ENCODE peak calls at places on chromosomes 7 and 10, in eight cellular contexts. V is CD8-positive, alpha-beta T cell; D is pancreas; C is GM23338; W is left ventricle myocardium inferior; X is HCT116; G is cardiac muscle cell; L is stomach. T is an unnamed sample.

GRCh38 chr10:132401396-132402168 is 4.6 kb downstream of the PWWP2B start:
- DNase-seq in V (no peak), D (peak), C (no peak), W (peak), X (no peak), G (no peak), L (peak), T (no peak)

GRCh38 chr10:71028066-71028465 is 139.7 kb upstream of the PCBD1 start:
- DNase-seq in V (no peak), D (no peak), C (no peak), W (no peak), X (no peak), G (no peak), L (no peak), T (no peak)

GRCh38 chr7:73879977-73880681 is 19.2 kb downstream of the TMEM270 start:
- DNase-seq in V (no peak), D (no peak), C (no peak), W (peak), X (no peak), G (peak), L (peak), T (no peak)

GRCh38 chr10:58952162-58952561 is 224.3 kb upstream of the PHYHIPL start:
- DNase-seq in V (no peak), D (no peak), C (no peak), W (no peak), X (no peak), G (peak), L (no peak), T (no peak)

GRCh38 chr10:69239816-69240434 is 19.8 kb downstream of the HKDC1 start:
- DNase-seq in V (no peak), D (no peak), C (no peak), W (no peak), X (no peak), G (peak), L (no peak), T (no peak)

GRCh38 chr7:80330434-80330833 is 181.4 kb downstream of the GNAT3 start:
- DNase-seq in V (no peak), D (no peak), C (no peak), W (no peak), X (no peak), G (peak), L (no peak), T (no peak)

GRCh38 chr10:108104697-108105096 is 940.2 kb upstream of the SORCS1 start:
- DNase-seq in V (no peak), D (no peak), C (no peak), W (no peak), X (no peak), G (no peak), L (no peak), T (no peak)

GRCh38 chr7:100884741-100885439 is 4.6 kb downstream of the UFSP1 start:
- DNase-seq in V (no peak), D (no peak), C (no peak), W (no peak), X (no peak), G (no peak), L (no peak), T (no peak)

GRCh38 chr10:23343591-23344225 is 889 bp downstream of the C10orf67 start:
- DNase-seq in V (no peak), D (peak), C (peak), W (peak), X (no peak), G (peak), L (peak), T (no peak)

GRCh38 chr10:75860009-75860408 is 428.6 kb downstream of the LRMDA start:
- DNase-seq in V (no peak), D (no peak), C (no peak), W (no peak), X (no peak), G (no peak), L (no peak), T (no peak)

GRCh38 chr10:76119515-76119914 is 688.1 kb downstream of the LRMDA start:
- DNase-seq in V (no peak), D (no peak), C (no peak), W (no peak), X (no peak), G (peak), L (no peak), T (no peak)

GRCh38 chr7:92682324-92682723 is 92.1 kb upstream of the FAM133B start:
- DNase-seq in V (no peak), D (no peak), C (no peak), W (no peak), X (no peak), G (no peak), L (no peak), T (no peak)

GRCh38 chr7:8082762-8083161 is 114.2 kb downstream of the GLCCI1 start:
- DNase-seq in V (no peak), D (no peak), C (no peak), W (no peak), X (no peak), G (no peak), L (no peak), T (no peak)

GRCh38 chr7:146956323-146956722 is 839.7 kb downstream of the CNTNAP2 start:
- DNase-seq in V (no peak), D (no peak), C (no peak), W (no peak), X (no peak), G (peak), L (no peak), T (no peak)

GRCh38 chr10:70540089-70540788 is 61.7 kb downstream of the PALD1 start:
- DNase-seq in V (no peak), D (no peak), C (peak), W (no peak), X (no peak), G (peak), L (no peak), T (no peak)

GRCh38 chr10:117944676-117945447 is 101.9 kb downstream of the RAB11FIP2 start:
- DNase-seq in V (no peak), D (no peak), C (no peak), W (no peak), X (no peak), G (no peak), L (no peak), T (no peak)

GRCh38 chr10:117950408-117950807 is 96.3 kb downstream of the RAB11FIP2 start:
- DNase-seq in V (no peak), D (no peak), C (no peak), W (no peak), X (no peak), G (no peak), L (no peak), T (peak)

GRCh38 chr10:117945651-117946050 is 101.1 kb downstream of the RAB11FIP2 start:
- DNase-seq in V (no peak), D (no peak), C (no peak), W (no peak), X (no peak), G (no peak), L (no peak), T (no peak)

GRCh38 chr10:117946525-117947070 is 100.1 kb downstream of the RAB11FIP2 start:
- DNase-seq in V (no peak), D (no peak), C (no peak), W (no peak), X (peak), G (no peak), L (no peak), T (peak)

DNA sequence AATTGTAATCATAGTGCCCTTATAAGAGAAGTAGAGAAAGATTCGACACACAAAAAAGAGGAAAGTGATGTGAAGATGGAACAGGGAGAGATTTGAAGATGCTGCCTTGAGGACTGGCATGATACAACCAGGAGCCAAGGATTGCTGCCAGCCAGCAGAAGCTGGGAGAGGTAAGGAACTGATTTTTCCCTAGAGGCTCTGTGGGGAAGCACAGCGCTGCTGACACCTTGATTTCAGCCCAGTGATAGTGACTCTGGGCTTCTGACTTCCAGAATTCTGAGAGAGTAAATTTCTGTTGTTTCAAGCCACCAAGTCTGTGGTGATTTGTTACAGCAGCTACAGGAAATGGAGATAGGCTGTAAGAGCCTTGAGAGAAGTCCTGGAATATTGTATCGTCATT is 98.2 kb downstream of the RAB11FIP2 start:
- DNase-seq in V (no peak), D (no peak), C (peak), W (no peak), X (no peak), G (no peak), L (no peak), T (no peak)
- TF ChIP-seq CTCF in V (no peak), D (no peak), C (peak), W (no peak), X (peak), G (no peak), L (no peak), T (no peak)

GRCh38 chr7:16086743-16087142 is 334.6 kb downstream of the CRPPA start:
- DNase-seq in V (no peak), D (no peak), C (no peak), W (no peak), X (no peak), G (no peak), L (no peak), T (no peak)

GRCh38 chr7:16084875-16085274 is 336.5 kb downstream of the CRPPA start:
- DNase-seq in V (no peak), D (no peak), C (no peak), W (no peak), X (no peak), G (no peak), L (no peak), T (no peak)

GRCh38 chr7:16080131-16080530 is 341.2 kb downstream of the CRPPA start:
- DNase-seq in V (no peak), D (no peak), C (no peak), W (no peak), X (no peak), G (peak), L (no peak), T (no peak)

GRCh38 chr7:16083931-16084330 is 337.4 kb downstream of the CRPPA start:
- DNase-seq in V (no peak), D (no peak), C (peak), W (no peak), X (peak), G (peak), L (no peak), T (no peak)

DNA sequence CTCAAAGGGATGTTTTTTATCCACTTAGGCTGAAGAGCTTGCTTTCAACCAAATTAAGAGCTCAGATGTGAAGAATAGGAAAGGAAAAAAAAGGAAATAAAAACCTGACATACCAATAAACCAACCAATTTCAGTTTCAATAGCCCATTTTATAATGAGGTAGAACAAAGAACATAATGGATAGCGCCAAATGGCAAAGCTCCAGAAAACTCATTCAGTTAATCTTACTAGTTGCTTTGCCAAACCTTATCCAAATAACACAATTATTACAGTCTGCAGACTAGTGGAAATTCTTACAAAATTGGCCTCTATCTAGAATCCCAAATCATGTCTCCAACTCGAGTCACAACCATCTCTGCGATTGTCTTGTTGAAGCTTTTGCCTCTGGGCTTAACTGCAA is 337.0 kb downstream of the CRPPA start:
- DNase-seq in V (no peak), D (no peak), C (no peak), W (no peak), X (no peak), G (peak), L (no peak), T (no peak)
- H3K4me3 ChIP-seq in V (no peak), D (no peak), C (no peak), W (no peak), X (no peak), G (no peak), L (no peak), T (no peak)

GRCh38 chr7:44286182-44286617 is 39.2 kb downstream of the CAMK2B start:
- DNase-seq in V (no peak), D (peak), C (peak), W (peak), X (no peak), G (no peak), L (peak), T (no peak)
- TF ChIP-seq CTCF in V (no peak), D (no peak), C (peak), W (peak), X (no peak), G (no peak), L (no peak), T (no peak)

DNA sequence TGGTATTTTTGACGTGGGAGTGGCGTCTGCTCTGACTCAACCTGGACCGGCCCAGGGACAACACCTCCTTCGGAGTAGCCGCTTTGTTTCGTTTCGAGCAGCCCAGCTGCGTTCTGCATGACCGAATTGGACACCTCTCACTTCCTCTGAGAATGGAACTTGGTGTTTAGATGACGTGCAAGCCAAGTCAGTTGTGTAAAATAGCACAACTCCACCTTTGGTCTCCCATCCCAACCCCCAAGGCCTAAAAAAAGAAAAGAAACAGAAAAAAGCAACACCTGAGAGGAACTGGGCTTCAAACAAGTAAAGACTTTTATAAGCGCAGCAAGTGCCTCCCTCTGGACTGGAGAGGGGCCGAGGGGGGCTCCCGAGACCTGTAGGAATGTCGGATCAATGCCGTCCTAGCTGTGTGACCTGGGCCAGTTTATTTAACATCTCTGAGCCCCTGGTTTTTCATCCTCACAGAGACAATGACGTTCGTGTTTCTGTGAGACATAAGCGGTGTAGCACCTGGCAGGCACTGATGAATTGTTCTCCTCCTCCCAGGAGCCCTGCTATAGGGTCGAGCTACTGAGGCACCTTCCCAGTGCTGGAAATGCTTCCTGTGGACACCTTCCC is 52.0 kb upstream of the SMNDC1 start:
- DNase-seq in V (peak), D (no peak), C (no peak), W (no peak), X (peak), G (peak), L (peak), T (no peak)
- H3K4me3 ChIP-seq in V (no peak), D (no peak), C (no peak), W (peak), X (peak), G (no peak), L (no peak), T (no peak)

GRCh38 chr10:331186-331585 is 195.9 kb downstream of the ZMYND11 start:
- DNase-seq in V (no peak), D (no peak), C (no peak), W (no peak), X (no peak), G (no peak), L (no peak), T (no peak)

GRCh38 chr10:326894-327635 is 191.8 kb downstream of the ZMYND11 start:
- DNase-seq in V (no peak), D (no peak), C (no peak), W (no peak), X (no peak), G (no peak), L (no peak), T (no peak)

GRCh38 chr10:326350-326749 is 191.1 kb downstream of the ZMYND11 start:
- DNase-seq in V (no peak), D (no peak), C (no peak), W (no peak), X (no peak), G (no peak), L (no peak), T (no peak)

GRCh38 chr10:327889-328809 is 192.9 kb downstream of the ZMYND11 start:
- DNase-seq in V (no peak), D (peak), C (no peak), W (no peak), X (no peak), G (no peak), L (no peak), T (no peak)

DNA sequence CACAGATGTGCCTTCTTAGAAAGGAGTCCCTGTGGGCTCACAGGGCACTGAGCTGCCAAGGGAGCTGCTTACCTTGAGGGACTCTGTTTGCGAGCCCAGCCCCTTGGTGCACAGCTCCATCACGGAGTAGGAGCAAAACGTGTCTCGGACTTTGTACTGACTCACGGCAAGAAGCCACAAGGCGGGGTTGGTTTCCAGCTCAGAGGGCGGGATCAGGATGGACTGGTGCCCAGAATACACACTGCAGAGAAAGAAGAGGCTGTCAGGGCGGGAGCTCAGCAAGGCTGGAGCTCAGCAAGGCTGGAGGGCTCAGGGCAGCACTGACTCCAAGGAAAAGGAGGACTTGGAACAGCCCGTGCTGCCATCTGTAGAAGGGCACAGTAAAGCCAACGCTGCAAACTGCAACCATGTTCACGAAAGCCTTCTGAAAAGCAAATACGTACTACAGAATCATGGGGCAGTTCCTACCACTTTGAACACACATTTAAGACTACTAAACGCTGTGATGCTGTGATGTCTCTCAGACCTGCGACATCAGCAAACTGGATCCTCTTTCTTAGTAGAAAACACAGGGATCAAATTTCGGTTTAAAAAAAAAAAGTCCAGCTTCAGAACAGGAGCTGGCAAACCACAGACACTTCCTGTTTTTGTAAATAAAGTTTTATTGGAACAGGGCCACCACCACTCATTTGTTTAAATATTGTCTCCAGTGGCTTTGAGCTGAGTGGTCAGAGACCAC is 194.3 kb downstream of the ZMYND11 start:
- DNase-seq in V (no peak), D (peak), C (peak), W (peak), X (peak), G (peak), L (peak), T (peak)
- TF ChIP-seq CTCF in V (no peak), D (no peak), C (no peak), W (no peak), X (peak), G (peak), L (no peak), T (peak)

GRCh38 chr7:140061607-140061930 is 1.2 kb downstream of the PARP12 start:
- DNase-seq in V (no peak), D (no peak), C (no peak), W (no peak), X (no peak), G (peak), L (no peak), T (no peak)
- H3K4me3 ChIP-seq in V (peak), D (peak), C (peak), W (peak), X (peak), G (no peak), L (peak), T (peak)

T was measured in LNCaP clone FGC.